ENCODE peak calls at places on chromosomes 11 and 22, in five cellular contexts. One of them, this sample, is unnamed.

GRCh38 chr11:126113515-126113957 is 50.9 kb upstream of the CDON start:
- DNase-seq in psoas muscle: peak
- DNase-seq in GM23338: no peak
- DNase-seq in BE2C: peak
- DNase-seq in astrocyte: peak
- DNase-seq in this sample: peak

GRCh38 chr22:36296690-36297089 is 43.8 kb downstream of the APOL1 start:
- DNase-seq in astrocyte: no peak
- DNase-seq in BE2C: no peak
- DNase-seq in GM23338: no peak
- DNase-seq in psoas muscle: no peak
- DNase-seq in this sample: no peak

GRCh38 chr11:70116386-70117077 is 38.4 kb downstream of the ANO1 start:
- DNase-seq in GM23338: no peak
- DNase-seq in BE2C: peak
- DNase-seq in astrocyte: no peak
- DNase-seq in psoas muscle: no peak
- DNase-seq in this sample: no peak

GRCh38 chr22:31615940-31616314 is 46.1 kb downstream of the PISD start:
- DNase-seq in psoas muscle: no peak
- DNase-seq in BE2C: no peak
- DNase-seq in GM23338: no peak
- DNase-seq in astrocyte: no peak
- DNase-seq in this sample: no peak

GRCh38 chr22:40405178-40406062 is 35.0 kb downstream of the SGSM3 start:
- DNase-seq in astrocyte: no peak
- DNase-seq in GM23338: no peak
- DNase-seq in BE2C: no peak
- DNase-seq in psoas muscle: no peak
- DNase-seq in this sample: no peak

GRCh38 chr11:87970762-87971161 is 204.5 kb downstream of the RAB38 start:
- DNase-seq in BE2C: no peak
- DNase-seq in astrocyte: no peak
- DNase-seq in psoas muscle: no peak
- DNase-seq in GM23338: peak
- DNase-seq in this sample: no peak

GRCh38 chr11:15170698-15171097 is 56.0 kb downstream of the INSC start:
- DNase-seq in psoas muscle: no peak
- DNase-seq in GM23338: no peak
- DNase-seq in astrocyte: no peak
- DNase-seq in BE2C: no peak
- DNase-seq in this sample: no peak

GRCh38 chr11:27532652-27533325 is 26.2 kb upstream of the LIN7C start:
- DNase-seq in psoas muscle: no peak
- DNase-seq in BE2C: no peak
- DNase-seq in astrocyte: peak
- DNase-seq in GM23338: no peak
- DNase-seq in this sample: no peak

GRCh38 chr22:36409911-36410756 is 22.4 kb upstream of the MYH9 start:
- DNase-seq in BE2C: no peak
- DNase-seq in psoas muscle: peak
- DNase-seq in astrocyte: peak
- DNase-seq in GM23338: peak
- DNase-seq in this sample: peak

GRCh38 chr11:108768370-108768769 is 103.5 kb downstream of the DDX10 start:
- DNase-seq in psoas muscle: no peak
- DNase-seq in BE2C: no peak
- DNase-seq in GM23338: no peak
- DNase-seq in astrocyte: peak
- DNase-seq in this sample: no peak

GRCh38 chr11:64368673-64369074 is 9.7 kb downstream of the RPS6KA4 start:
- DNase-seq in GM23338: peak
- DNase-seq in BE2C: no peak
- DNase-seq in psoas muscle: no peak
- DNase-seq in astrocyte: no peak
- DNase-seq in this sample: no peak
- H3K4me3 ChIP-seq in GM23338: peak
- H3K4me3 ChIP-seq in BE2C: no peak
- H3K4me3 ChIP-seq in psoas muscle: no peak
- H3K4me3 ChIP-seq in astrocyte: no peak
- H3K4me3 ChIP-seq in this sample: no peak

GRCh38 chr22:19801340-19802000 is 40.9 kb downstream of the TBX1 start:
- DNase-seq in BE2C: no peak
- DNase-seq in astrocyte: peak
- DNase-seq in GM23338: no peak
- DNase-seq in psoas muscle: no peak
- DNase-seq in this sample: no peak
- H3K4me3 ChIP-seq in BE2C: no peak
- H3K4me3 ChIP-seq in astrocyte: no peak
- H3K4me3 ChIP-seq in GM23338: no peak
- H3K4me3 ChIP-seq in psoas muscle: no peak
- H3K4me3 ChIP-seq in this sample: no peak

GRCh38 chr11:128625316-128625715 is 38.0 kb upstream of the ETS1 start:
- DNase-seq in GM23338: no peak
- DNase-seq in astrocyte: no peak
- DNase-seq in psoas muscle: no peak
- DNase-seq in BE2C: no peak
- DNase-seq in this sample: no peak
- H3K4me3 ChIP-seq in GM23338: no peak
- H3K4me3 ChIP-seq in astrocyte: no peak
- H3K4me3 ChIP-seq in psoas muscle: no peak
- H3K4me3 ChIP-seq in BE2C: no peak
- H3K4me3 ChIP-seq in this sample: no peak

DNA sequence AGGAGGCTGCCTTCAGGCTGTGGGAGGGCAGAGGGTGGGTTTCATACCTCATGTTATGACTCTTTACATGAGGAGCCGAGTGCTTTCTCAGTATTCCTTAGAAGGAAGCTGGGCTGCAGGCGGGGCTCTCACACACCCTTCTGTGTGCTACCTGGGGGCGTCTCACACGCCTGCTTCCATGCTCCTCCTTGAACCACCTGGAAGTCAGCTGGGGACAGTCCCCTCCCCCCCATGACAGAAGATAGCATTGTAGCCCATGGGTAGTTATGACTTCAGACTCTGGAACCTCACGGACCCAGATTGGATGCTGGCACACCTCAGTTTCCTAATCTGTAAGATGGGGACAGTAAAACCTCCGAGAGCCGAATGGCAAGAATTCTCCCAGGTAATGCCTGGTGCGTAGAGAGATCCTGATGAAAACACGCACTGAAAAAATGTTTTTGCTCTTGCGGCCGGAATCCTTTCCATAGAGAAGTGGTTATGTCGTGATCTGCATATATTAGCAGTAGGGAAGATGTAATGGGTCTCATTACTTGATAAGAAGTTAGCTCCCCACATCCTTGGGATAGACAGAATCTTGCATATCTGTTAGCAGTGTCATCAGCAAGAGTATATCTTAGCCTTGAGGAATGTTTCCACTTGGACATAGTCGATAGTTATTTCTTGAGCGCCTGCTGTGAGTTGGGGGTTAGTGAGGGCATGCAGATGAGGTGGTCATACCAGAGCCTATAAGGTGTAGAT is 4.8 kb downstream of the DAGLA start:
- DNase-seq in GM23338: no peak
- DNase-seq in BE2C: no peak
- DNase-seq in psoas muscle: no peak
- DNase-seq in astrocyte: peak
- DNase-seq in this sample: no peak
- H3K4me3 ChIP-seq in GM23338: no peak
- H3K4me3 ChIP-seq in BE2C: no peak
- H3K4me3 ChIP-seq in psoas muscle: no peak
- H3K4me3 ChIP-seq in astrocyte: no peak
- H3K4me3 ChIP-seq in this sample: no peak

GRCh38 chr11:78912778-78913177 is 338.1 kb upstream of the NARS2 start:
- DNase-seq in GM23338: no peak
- DNase-seq in astrocyte: no peak
- DNase-seq in psoas muscle: no peak
- DNase-seq in BE2C: no peak
- DNase-seq in this sample: no peak

GRCh38 chr11:78909386-78909785 is 334.7 kb upstream of the NARS2 start:
- DNase-seq in GM23338: no peak
- DNase-seq in psoas muscle: no peak
- DNase-seq in astrocyte: no peak
- DNase-seq in BE2C: no peak
- DNase-seq in this sample: no peak

GRCh38 chr11:78916759-78917158 is 342.1 kb upstream of the NARS2 start:
- DNase-seq in psoas muscle: no peak
- DNase-seq in astrocyte: no peak
- DNase-seq in GM23338: no peak
- DNase-seq in BE2C: no peak
- DNase-seq in this sample: no peak

GRCh38 chr11:78910322-78910721 is 335.7 kb upstream of the NARS2 start:
- DNase-seq in GM23338: no peak
- DNase-seq in BE2C: no peak
- DNase-seq in psoas muscle: no peak
- DNase-seq in astrocyte: no peak
- DNase-seq in this sample: no peak

GRCh38 chr11:78914503-78914902 is 339.8 kb upstream of the NARS2 start:
- DNase-seq in BE2C: no peak
- DNase-seq in astrocyte: no peak
- DNase-seq in psoas muscle: no peak
- DNase-seq in GM23338: no peak
- DNase-seq in this sample: no peak
- H3K4me3 ChIP-seq in BE2C: no peak
- H3K4me3 ChIP-seq in astrocyte: no peak
- H3K4me3 ChIP-seq in psoas muscle: no peak
- H3K4me3 ChIP-seq in GM23338: no peak
- H3K4me3 ChIP-seq in this sample: no peak

GRCh38 chr22:21043856-21044535 is 1.8 kb upstream of the LRRC74B start:
- DNase-seq in GM23338: no peak
- DNase-seq in BE2C: no peak
- DNase-seq in astrocyte: no peak
- DNase-seq in psoas muscle: no peak
- DNase-seq in this sample: no peak
- H3K4me3 ChIP-seq in GM23338: no peak
- H3K4me3 ChIP-seq in BE2C: peak
- H3K4me3 ChIP-seq in astrocyte: no peak
- H3K4me3 ChIP-seq in psoas muscle: peak
- H3K4me3 ChIP-seq in this sample: no peak

GRCh38 chr11:74306440-74307175 is 4.8 kb downstream of the P4HA3 start:
- DNase-seq in BE2C: no peak
- DNase-seq in GM23338: no peak
- DNase-seq in astrocyte: no peak
- DNase-seq in psoas muscle: no peak
- DNase-seq in this sample: no peak

GRCh38 chr11:74310857-74311256 is 583 bp downstream of the P4HA3 start:
- DNase-seq in psoas muscle: no peak
- DNase-seq in astrocyte: no peak
- DNase-seq in GM23338: no peak
- DNase-seq in BE2C: no peak
- DNase-seq in this sample: no peak

GRCh38 chr11:74307409-74307808 is 4.0 kb downstream of the P4HA3 start:
- DNase-seq in psoas muscle: no peak
- DNase-seq in GM23338: no peak
- DNase-seq in BE2C: peak
- DNase-seq in astrocyte: peak
- DNase-seq in this sample: no peak

GRCh38 chr11:74312321-74312720 is 881 bp upstream of the P4HA3 start:
- DNase-seq in BE2C: no peak
- DNase-seq in GM23338: no peak
- DNase-seq in astrocyte: no peak
- DNase-seq in psoas muscle: no peak
- DNase-seq in this sample: no peak

GRCh38 chr11:74311352-74311926 is at the start of gene P4HA3:
- DNase-seq in psoas muscle: peak
- DNase-seq in BE2C: peak
- DNase-seq in GM23338: peak
- DNase-seq in astrocyte: no peak
- DNase-seq in this sample: no peak
- H3K4me3 ChIP-seq in psoas muscle: peak
- H3K4me3 ChIP-seq in BE2C: peak
- H3K4me3 ChIP-seq in GM23338: peak
- H3K4me3 ChIP-seq in astrocyte: peak
- H3K4me3 ChIP-seq in this sample: peak